ENCODE peak calls at places on chromosomes 12 and 14, in five cellular contexts. X, A, L, M and D are unnamed samples. For H3K4me1 and H3F3A, the result is how much of the 10 kb centered on the place peaks cover.

GRCh38 chr14:94079891-94080605 is 954 bp downstream of the DDX24 start:
- DNase-seq in M (no peak), A (no peak), X (no peak), L (no peak), D (no peak)

GRCh38 chr12:132227156-132227555 is 82.9 kb downstream of the NOC4L start:
- DNase-seq in X (no peak), M (no peak), L (no peak), A (no peak), D (no peak)

GRCh38 chr12:12641650-12642049 is 30.0 kb downstream of the CREBL2 start:
- DNase-seq in A (no peak), X (no peak), M (no peak), L (no peak), D (no peak)

GRCh38 chr12:9404031-9404430 is 195.8 kb upstream of the PZP start:
- DNase-seq in M (no peak), A (no peak), X (peak), L (peak), D (no peak)

GRCh38 chr12:49560695-49561094 is 7.2 kb downstream of the MCRS1 start:
- DNase-seq in A (no peak), L (no peak), X (no peak), M (no peak), D (no peak)

GRCh38 chr14:31181271-31181670 is 26.3 kb downstream of the HECTD1 start:
- DNase-seq in A (no peak), L (no peak), M (no peak), X (no peak), D (no peak)

GRCh38 chr12:65339161-65339560 is 60.7 kb downstream of the MSRB3 start:
- DNase-seq in A (no peak), M (no peak), L (no peak), X (no peak), D (peak)

GRCh38 chr12:94297876-94298520 is 149.6 kb downstream of the PLXNC1 start:
- DNase-seq in M (no peak), L (no peak), X (no peak), A (no peak), D (no peak)

GRCh38 chr12:116959845-116960514 is 49.2 kb downstream of the FBXW8 start:
- DNase-seq in A (no peak), M (no peak), X (no peak), L (peak), D (peak)

GRCh38 chr12:109729837-109730200 is 16.2 kb downstream of the FAM222A start:
- DNase-seq in X (no peak), M (no peak), A (no peak), L (peak), D (no peak)

GRCh38 chr12:75979181-75979580 is 52.4 kb downstream of the PHLDA1 start:
- DNase-seq in X (no peak), L (no peak), M (no peak), A (no peak), D (peak)

GRCh38 chr12:41277019-41277770 is 89.1 kb downstream of the PDZRN4 start:
- DNase-seq in A (no peak), M (peak), X (peak), L (peak), D (peak)

GRCh38 chr12:53623986-53624385 is 2.2 kb downstream of the ATF7 start:
- DNase-seq in X (no peak), A (no peak), M (no peak), L (no peak), D (peak)

GRCh38 chr12:111578276-111578970 is 20.7 kb downstream of the ATXN2 start:
- DNase-seq in L (no peak), A (peak), M (no peak), X (no peak), D (peak)

GRCh38 chr12:6314776-6315175 is 4.3 kb downstream of the PLEKHG6 start:
- DNase-seq in L (no peak), A (no peak), X (no peak), M (no peak), D (no peak)

GRCh38 chr14:34785223-34786006 is 71.0 kb upstream of the CFL2 start:
- DNase-seq in L (no peak), X (no peak), A (no peak), M (no peak), D (no peak)

GRCh38 chr14:55850803-55851202 is 267.4 kb upstream of the PELI2 start:
- DNase-seq in M (no peak), X (no peak), L (no peak), A (peak), D (peak)

GRCh38 chr14:91164676-91165075 is 50.8 kb downstream of the DGLUCY start:
- DNase-seq in X (no peak), A (peak), M (no peak), L (no peak), D (peak)

GRCh38 chr14:23119362-23120327 is 590 bp upstream of the CEBPE start:
- DNase-seq in M (no peak), L (no peak), A (no peak), X (peak), D (no peak)

GRCh38 chr12:55724940-55725309 is 3.9 kb downstream of the CD63 start:
- DNase-seq in A (peak), L (no peak), M (no peak), X (no peak), D (no peak)

GRCh38 chr12:55723516-55724225 is 3.5 kb downstream of the RDH5 start:
- DNase-seq in A (peak), M (no peak), L (no peak), X (no peak), D (no peak)

GRCh38 chr12:55721601-55722213 is 1.5 kb downstream of the RDH5 start:
- DNase-seq in L (no peak), M (no peak), A (no peak), X (no peak), D (peak)

GRCh38 chr12:55724226-55724939 is 4.2 kb downstream of the RDH5 start:
- DNase-seq in M (peak), X (peak), L (peak), A (peak), D (peak)

GRCh38 chr12:55722948-55723347 is 2.8 kb downstream of the RDH5 start:
- DNase-seq in M (no peak), X (no peak), A (peak), L (no peak), D (no peak)
- H3K4me1 ChIP-seq in M (under half), X (under half), A (under half), L (under half), D (half or more)

GRCh38 chr14:92961567-92961855 is 38.6 kb downstream of the CHGA start:
- DNase-seq in L (no peak), X (no peak), A (no peak), M (no peak), D (no peak)
- H3F3A ChIP-seq in L (under half), X (under half), A (under half), M (under half), D (under half)

DNA sequence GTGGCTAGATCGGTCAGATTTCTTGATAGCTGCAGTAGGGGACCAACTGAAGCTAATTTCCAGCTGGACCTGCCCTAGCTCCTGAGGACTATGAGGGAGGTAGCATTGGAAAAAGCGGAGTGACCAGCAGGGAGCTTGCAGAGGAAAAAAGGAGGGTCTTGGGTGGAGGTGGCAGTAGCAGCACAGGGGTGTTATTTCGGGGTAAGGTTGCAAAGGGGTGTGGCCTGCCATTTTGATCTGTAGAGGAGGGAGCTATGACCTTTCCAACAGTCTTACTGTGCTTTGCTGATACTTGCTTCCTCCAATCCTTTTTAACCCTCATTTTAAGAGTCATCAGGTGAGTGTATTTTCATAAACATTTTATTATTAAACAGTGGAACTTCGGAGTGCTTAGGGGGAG is 83.8 kb upstream of the NRXN3 start:
- DNase-seq in L (no peak), M (peak), X (no peak), A (no peak), D (no peak)
- TF ChIP-seq CTCF in L (no peak), M (no peak), X (no peak), A (no peak), D (no peak)

GRCh38 chr12:101746661-101747060 is 7.4 kb upstream of the SYCP3 start:
- DNase-seq in L (no peak), X (no peak), A (no peak), M (no peak), D (no peak)

GRCh38 chr12:101743242-101743641 is 4.0 kb upstream of the SYCP3 start:
- DNase-seq in X (no peak), A (no peak), M (no peak), L (no peak), D (no peak)

GRCh38 chr12:101747695-101748094 is 8.4 kb upstream of the SYCP3 start:
- DNase-seq in L (no peak), X (no peak), M (no peak), A (no peak), D (no peak)

GRCh38 chr12:101743724-101744472 is 4.6 kb upstream of the SYCP3 start:
- DNase-seq in A (no peak), L (no peak), M (no peak), X (peak), D (no peak)

DNA sequence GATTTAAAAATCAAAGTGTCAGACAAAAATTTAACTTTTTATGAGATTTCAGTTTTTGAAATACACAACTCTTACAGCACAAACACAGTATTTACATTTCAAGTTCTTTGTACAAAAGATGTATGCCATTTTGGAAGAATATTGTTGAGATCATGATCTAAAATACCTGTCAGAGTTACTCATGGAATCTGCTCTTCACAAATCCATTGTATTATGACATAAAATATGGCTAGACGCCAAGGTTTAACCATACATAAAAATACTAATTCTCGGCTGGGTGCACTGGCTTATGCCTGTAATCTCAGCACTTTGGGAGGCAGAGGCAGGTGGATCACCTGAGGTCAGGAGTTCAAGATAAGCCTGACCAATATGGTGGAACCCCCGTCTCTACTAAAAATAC is 6.2 kb upstream of the SYCP3 start:
- DNase-seq in L (no peak), M (no peak), X (no peak), A (no peak), D (peak)
- H3K4me1 ChIP-seq in L (under half), M (under half), X (under half), A (under half), D (under half)

GRCh38 chr14:72196237-72196636 is 264.0 kb downstream of the RGS6 start:
- DNase-seq in A (no peak), X (no peak), L (no peak), M (no peak), D (no peak)
- H3F3A ChIP-seq in A (under half), X (under half), L (under half), M (under half), D (under half)